ENCODE peak calls at places on chromosomes 4 and X, in seven cellular contexts. K is colonic mucosa, Z is ovary, A is psoas muscle, D is mesenchymal stem cell, S is upper lobe of right lung, J is neural progenitor cell. M is an unnamed sample.
A peak's percentile ranks its signal among the peaks of the same experiment; 100 is the strongest.

GRCh38 chrX:100625985-100626491 is 10.6 kb downstream of the TSPAN6 start:
- DNase-seq in K (no peak), Z (no peak), A (no peak), D (no peak), S (no peak), J (no peak), M (no peak)

GRCh38 chr4:152255437-152255836 is 280.5 kb downstream of the FBXW7 start:
- DNase-seq in K (no peak), Z (no peak), A (no peak), D (peak; percentile 80), S (no peak), J (no peak), M (peak; percentile 79)

GRCh38 chr4:1508161-1509160 is 102.2 kb upstream of the NKX1-1 start:
- DNase-seq in K (no peak), Z (no peak), A (peak; percentile 25), D (no peak), S (peak; percentile 59), J (no peak), M (no peak)

GRCh38 chr4:148101235-148101634 is 341.0 kb downstream of the NR3C2 start:
- DNase-seq in K (no peak), Z (no peak), A (no peak), D (no peak), S (no peak), J (no peak), M (no peak)

GRCh38 chrX:5646818-5647217 is 581.8 kb downstream of the NLGN4X start:
- DNase-seq in K (no peak), Z (no peak), A (no peak), D (no peak), S (no peak), J (no peak), M (no peak)

GRCh38 chrX:49695276-49696180 is at the start of gene PAGE1:
- DNase-seq in K (no peak), Z (no peak), A (no peak), D (no peak), S (no peak), J (no peak), M (no peak)

GRCh38 chrX:45849261-45849660 is 648.6 kb upstream of the DIPK2B start:
- DNase-seq in K (no peak), Z (no peak), A (no peak), D (peak; percentile 74), S (no peak), J (peak; percentile 32), M (peak; percentile 39)

GRCh38 chrX:44032479-44032878 is 59.3 kb upstream of the NDP start:
- DNase-seq in K (no peak), Z (no peak), A (no peak), D (no peak), S (no peak), J (no peak), M (no peak)

GRCh38 chr4:86453044-86453501 is 93.2 kb upstream of the MAPK10 start:
- DNase-seq in K (peak; percentile 29), Z (peak; percentile 31), A (no peak), D (peak; percentile 33), S (no peak), J (no peak), M (peak; percentile 25)

GRCh38 chrX:49292400-49293362 is 10.8 kb upstream of the GAGE10 start:
- DNase-seq in K (no peak), Z (no peak), A (no peak), D (no peak), S (no peak), J (no peak), M (no peak)

GRCh38 chrX:130793966-130794365 is 109.0 kb downstream of the ENOX2 start:
- DNase-seq in K (no peak), Z (no peak), A (no peak), D (no peak), S (no peak), J (no peak), M (no peak)

GRCh38 chr4:17618926-17619325 is 4.5 kb downstream of the MED28 start:
- DNase-seq in K (no peak), Z (no peak), A (no peak), D (no peak), S (no peak), J (no peak), M (no peak)

GRCh38 chr4:144627663-144628076 is 18.3 kb upstream of the HHIP start:
- DNase-seq in K (no peak), Z (no peak), A (no peak), D (peak; percentile 8), S (no peak), J (no peak), M (no peak)

GRCh38 chr4:47383829-47384427 is 79.6 kb downstream of the COMMD8 start:
- DNase-seq in K (no peak), Z (no peak), A (no peak), D (peak; percentile 61), S (no peak), J (peak; percentile 39), M (no peak)

GRCh38 chrX:106912864-106913263 is 7.3 kb upstream of the CLDN2 start:
- DNase-seq in K (no peak), Z (no peak), A (no peak), D (peak; percentile 34), S (no peak), J (no peak), M (no peak)

GRCh38 chr4:180058731-180059215 is 2184.4 kb upstream of the TENM3 start:
- DNase-seq in K (peak; percentile 77), Z (no peak), A (peak; percentile 56), D (peak; percentile 67), S (peak; percentile 68), J (peak; percentile 76), M (peak; percentile 48)
- H3K27me3 ChIP-seq in K (peaks cover 17% of the 10 kb centered on the region), Z (no peaks in the 10 kb centered on the region), A (peaks cover 2% of the 10 kb centered on the region), D (peaks cover 53% of the 10 kb centered on the region), S (peaks cover 46% of the 10 kb centered on the region), J (peaks cover 69% of the 10 kb centered on the region), M (peaks cover 20% of the 10 kb centered on the region)

DNA sequence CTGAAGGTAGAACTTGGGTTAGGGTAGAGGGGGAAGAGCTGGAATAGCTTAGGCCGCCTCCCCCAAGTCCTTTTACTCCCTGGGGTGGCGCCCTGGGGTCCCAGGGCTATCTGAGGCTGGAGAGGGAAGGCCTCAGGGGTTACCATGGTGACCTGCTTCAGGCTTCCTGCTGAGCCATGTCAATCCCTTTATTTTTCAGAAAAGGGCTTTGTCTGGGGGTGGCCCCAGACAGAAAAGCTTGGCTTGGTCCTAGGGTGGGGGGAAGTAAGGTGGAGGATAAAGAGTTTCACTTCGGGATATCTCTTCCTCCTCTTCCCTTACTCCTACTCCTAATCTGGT is 6.3 kb downstream of the EFNB1 start:
- DNase-seq in K (no peak), Z (no peak), A (no peak), D (no peak), S (no peak), J (no peak), M (no peak)
- H3K4me3 ChIP-seq in K (no peak overlapping the region), Z (no peak overlapping the region), A (no peak overlapping the region), D (no peak overlapping the region), S (no peak overlapping the region), J (no peak overlapping the region), M (no peak overlapping the region)

GRCh38 chr4:149785686-149786431 is 29.8 kb downstream of the IQCM start:
- DNase-seq in K (no peak), Z (no peak), A (no peak), D (no peak), S (no peak), J (no peak), M (peak; percentile 24)
- H3K9me3 ChIP-seq in K (no peaks in the 10 kb centered on the region), Z (no peaks in the 10 kb centered on the region), A (no peaks in the 10 kb centered on the region), D (no peaks in the 10 kb centered on the region), S (no peaks in the 10 kb centered on the region), J (no peaks in the 10 kb centered on the region), M (no peaks in the 10 kb centered on the region)

DNA sequence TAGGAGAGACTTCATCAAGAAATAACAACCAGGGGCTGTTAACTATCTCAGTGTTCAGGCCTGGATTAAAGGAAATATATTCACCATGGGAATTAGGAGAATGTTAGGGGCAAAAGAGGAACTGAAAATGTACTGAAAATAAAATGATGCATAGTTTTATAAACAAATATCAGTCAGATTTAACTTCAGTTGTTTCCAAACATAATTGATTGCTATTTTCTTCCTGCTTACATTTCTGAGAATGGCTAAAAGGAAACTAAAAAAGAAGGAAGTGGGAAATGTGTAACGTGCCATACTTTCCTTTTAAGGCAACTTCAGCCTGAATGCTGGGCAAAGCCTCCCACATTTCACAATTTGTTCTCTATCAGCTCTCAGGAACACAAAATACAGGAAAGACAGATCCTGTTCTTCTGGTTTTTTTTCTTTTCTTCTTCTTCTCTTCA is 178.1 kb downstream of the MAML3 start:
- DNase-seq in K (no peak), Z (peak; percentile 30), A (no peak), D (peak; percentile 67), S (no peak), J (no peak), M (no peak)
- H3K27me3 ChIP-seq in K (no peaks in the 10 kb centered on the region), Z (no peaks in the 10 kb centered on the region), A (no peaks in the 10 kb centered on the region), D (no peaks in the 10 kb centered on the region), S (no peaks in the 10 kb centered on the region), J (peaks cover 67% of the 10 kb centered on the region), M (no peaks in the 10 kb centered on the region)

M was measured in MG63.